ENCODE peak calls at places on chromosomes 7 and 10, in five cellular contexts. S, W, D, K and A are unnamed samples.

GRCh38 chr10:3636356-3637181 is 148.4 kb downstream of the KLF6 start:
- DNase-seq in S (no peak), K (no peak), D (no peak), W (no peak), A (no peak)

GRCh38 chr7:141949068-141949467 is 2.3 kb upstream of the CLEC5A start:
- DNase-seq in K (no peak), D (no peak), W (no peak), S (no peak), A (no peak)

GRCh38 chr10:28842321-28842720 is 165.0 kb downstream of the BAMBI start:
- DNase-seq in D (no peak), S (no peak), K (no peak), W (no peak), A (no peak)

GRCh38 chr10:50219646-50220045 is 31.7 kb downstream of the ASAH2 start:
- DNase-seq in K (no peak), D (no peak), S (no peak), W (no peak), A (no peak)

GRCh38 chr10:110445871-110446270 is 51.8 kb upstream of the DUSP5 start:
- DNase-seq in S (no peak), D (no peak), K (no peak), W (no peak), A (no peak)

GRCh38 chr7:101718747-101719260 is 89.7 kb upstream of the MYL10 start:
- DNase-seq in D (no peak), K (no peak), S (no peak), W (no peak), A (no peak)

GRCh38 chr10:69685802-69686585 is 55.9 kb downstream of the FAM241B start:
- DNase-seq in S (no peak), W (no peak), D (no peak), K (no peak), A (no peak)

GRCh38 chr10:74021248-74022055 is 23.5 kb downstream of the VCL start:
- DNase-seq in W (no peak), S (no peak), K (no peak), D (no peak), A (no peak)

GRCh38 chr10:49138361-49138891 is 4.6 kb upstream of the FAM170B start:
- DNase-seq in K (no peak), D (no peak), S (no peak), W (no peak), A (no peak)

GRCh38 chr7:50814166-50814565 is 31.5 kb upstream of the GRB10 start:
- DNase-seq in W (no peak), S (no peak), K (no peak), D (no peak), A (no peak)

GRCh38 chr10:117221156-117221711 is 19.7 kb upstream of the SLC18A2 start:
- DNase-seq in D (peak), W (peak), S (no peak), K (peak), A (no peak)

GRCh38 chr7:70301673-70302072 is 703.4 kb downstream of the AUTS2 start:
- DNase-seq in W (no peak), S (no peak), K (no peak), D (no peak), A (no peak)

GRCh38 chr10:126063353-126063791 is 167.0 kb downstream of the FANK1 start:
- DNase-seq in D (peak), S (no peak), K (no peak), W (no peak), A (no peak)

GRCh38 chr7:114574384-114574783 is 159.8 kb downstream of the FOXP2 start:
- DNase-seq in D (no peak), S (no peak), W (no peak), K (no peak), A (no peak)

GRCh38 chr7:67502929-67503328 is 506.3 kb downstream of the TYW1 start:
- DNase-seq in W (no peak), K (no peak), S (no peak), D (no peak), A (no peak)

GRCh38 chr10:118332247-118332646 is 9.9 kb downstream of the FAM204A start:
- DNase-seq in W (no peak), S (no peak), D (no peak), K (no peak), A (no peak)

GRCh38 chr7:117479480-117480224 is at the start of gene CFTR:
- DNase-seq in K (peak), S (no peak), D (no peak), W (no peak), A (no peak)

GRCh38 chr7:906776-907157 is 30.4 kb downstream of the GET4 start:
- DNase-seq in S (no peak), W (no peak), D (no peak), K (no peak), A (no peak)

GRCh38 chr10:25048463-25048862 is 32.1 kb downstream of the THNSL1 start:
- DNase-seq in D (no peak), W (no peak), S (no peak), K (no peak), A (no peak)

GRCh38 chr10:28569506-28570159 is 36.7 kb downstream of the WAC start:
- DNase-seq in D (no peak), S (no peak), K (no peak), W (no peak), A (peak)

GRCh38 chr7:155405399-155406318 is 52.3 kb upstream of the EN2 start:
- DNase-seq in K (peak), D (no peak), W (no peak), S (no peak), A (peak)

GRCh38 chr10:98425511-98426352 is 10.8 kb upstream of the PYROXD2 start:
- DNase-seq in D (no peak), W (peak), K (peak), S (peak), A (peak)

GRCh38 chr7:140035400-140036223 is 27.1 kb downstream of the PARP12 start:
- DNase-seq in W (no peak), K (no peak), S (no peak), D (peak), A (no peak)

GRCh38 chr10:113045155-113046055 is 95.4 kb downstream of the TCF7L2 start:
- DNase-seq in W (no peak), S (no peak), K (no peak), D (peak), A (no peak)

GRCh38 chr7:37956791-37957190 is 36.4 kb downstream of the EPDR1 start:
- DNase-seq in D (no peak), S (no peak), K (no peak), W (no peak), A (no peak)

GRCh38 chr7:79548616-79549206 is 95.2 kb upstream of the MAGI2 start:
- DNase-seq in K (no peak), S (no peak), W (no peak), D (no peak), A (no peak)

GRCh38 chr10:88833156-88833555 is 18.5 kb downstream of the ANKRD22 start:
- DNase-seq in S (no peak), W (no peak), D (no peak), K (no peak), A (no peak)

GRCh38 chr10:1266033-1266802 is 210.0 kb downstream of the WDR37 start:
- DNase-seq in D (no peak), W (no peak), K (no peak), S (no peak), A (no peak)